ENCODE peak calls at places on chromosomes 16 and 17, in four cellular contexts. L is NCI-H774, Z is IMR-90, B is T-cell. C is an unnamed sample.

GRCh38 chr16:66658860-66659190 is 37.7 kb downstream of the CMTM4 start:
- DNase-seq in B (no peak), Z (no peak), L (no peak), C (no peak)

GRCh38 chr17:66172144-66172543 is 19.8 kb downstream of the CEP112 start:
- DNase-seq in L (no peak), Z (no peak), B (no peak), C (no peak)

GRCh38 chr17:76273923-76274558 is 8.9 kb downstream of the UBALD2 start:
- DNase-seq in L (no peak), B (no peak), Z (no peak), C (no peak)

GRCh38 chr17:17570207-17570797 is 21.2 kb downstream of the PEMT start:
- DNase-seq in L (peak; percentile 6), Z (peak; percentile 13), B (no peak), C (no peak)

GRCh38 chr17:19306160-19307111 is 56.1 kb downstream of the B9D1 start:
- DNase-seq in Z (no peak), B (peak; percentile 57), L (no peak), C (peak; percentile 78)

GRCh38 chr16:76071690-76072089 is 205.5 kb upstream of the CNTNAP4 start:
- DNase-seq in L (no peak), Z (no peak), B (no peak), C (no peak)

GRCh38 chr17:38881600-38882191 is 11.8 kb downstream of the LASP1 start:
- DNase-seq in B (no peak), L (no peak), Z (peak; percentile 48), C (no peak)

GRCh38 chr17:36524428-36524876 is 10.2 kb downstream of the MYO19 start:
- DNase-seq in L (no peak), B (no peak), Z (peak; percentile 41), C (no peak)

GRCh38 chr16:68242926-68243858 is 2.0 kb upstream of the PLA2G15 start:
- DNase-seq in Z (no peak), L (no peak), B (no peak), C (no peak)

GRCh38 chr17:15892679-15893332 is 52.1 kb upstream of the ADORA2B start:
- DNase-seq in L (no peak), Z (peak; percentile 16), B (no peak), C (no peak)

GRCh38 chr16:81493755-81494433 is 49.3 kb downstream of the CMIP start:
- DNase-seq in Z (peak; percentile 94), L (no peak), B (no peak), C (no peak)

C was measured in central memory CD4-positive, alpha-beta T cell.